ENCODE peak calls at places on chromosomes 3 and 15, in seven cellular contexts. Y is foreskin fibroblast; V is retina; N is bronchial epithelial cell; T is AG04450; I is activated CD4-positive, alpha-beta T cell treated with anti-CD3 and anti-CD28 coated beads for 48 hours; X is NCI-H1105 treated with DMSO at 0.1 percent for 48 hours. B is an unnamed sample.

GRCh38 chr3:173109143-173109542 is 31.9 kb downstream of the SPATA16 start:
- DNase-seq in Y (no peak), V (no peak), N (no peak), T (no peak), I (no peak), X (no peak), B (no peak)

GRCh38 chr3:170815340-170815739 is 54.7 kb downstream of the RPL22L1 start:
- DNase-seq in Y (no peak), V (no peak), N (peak; percentile 27), T (no peak), I (no peak), X (peak; percentile 84), B (peak; percentile 66)

GRCh38 chr3:32495085-32495484 is 7.6 kb downstream of the CMTM6 start:
- DNase-seq in Y (no peak), V (no peak), N (peak; percentile 16), T (no peak), I (no peak), X (no peak), B (no peak)

GRCh38 chr15:80580107-80580506 is 115.0 kb upstream of the ABHD17C start:
- DNase-seq in Y (peak; percentile 62), V (no peak), N (peak; percentile 100), T (no peak), I (no peak), X (no peak), B (peak; percentile 98)

GRCh38 chr3:149701977-149702350 is 44.1 kb upstream of the WWTR1 start:
- DNase-seq in Y (no peak), V (no peak), N (peak; percentile 37), T (no peak), I (peak; percentile 5), X (no peak), B (no peak)

GRCh38 chr3:134067311-134068161 is 37.8 kb upstream of the SLCO2A1 start:
- DNase-seq in Y (no peak), V (no peak), N (no peak), T (no peak), I (no peak), X (no peak), B (peak; percentile 23)

GRCh38 chr3:175246766-175247165 is 387.6 kb downstream of the NAALADL2 start:
- DNase-seq in Y (no peak), V (no peak), N (no peak), T (no peak), I (no peak), X (no peak), B (no peak)

GRCh38 chr3:179186426-179186825 is 38.3 kb downstream of the PIK3CA start:
- DNase-seq in Y (no peak), V (no peak), N (no peak), T (no peak), I (no peak), X (no peak), B (no peak)

GRCh38 chr3:66557166-66557565 is 56.3 kb upstream of the LRIG1 start:
- DNase-seq in Y (no peak), V (no peak), N (no peak), T (no peak), I (no peak), X (no peak), B (no peak)

GRCh38 chr3:150759319-150759718 is 3.6 kb downstream of the SIAH2 start:
- DNase-seq in Y (no peak), V (no peak), N (peak; percentile 91), T (no peak), I (no peak), X (no peak), B (no peak)

GRCh38 chr3:172375206-172375850 is 72.9 kb downstream of the GHSR start:
- DNase-seq in Y (no peak), V (no peak), N (no peak), T (no peak), I (no peak), X (no peak), B (no peak)

GRCh38 chr3:182609575-182610156 is 183.6 kb upstream of the ATP11B start:
- DNase-seq in Y (no peak), V (no peak), N (peak; percentile 96), T (no peak), I (no peak), X (peak; percentile 93), B (peak; percentile 71)

GRCh38 chr3:4582634-4583033 is 89.5 kb downstream of the ITPR1 start:
- DNase-seq in Y (no peak), V (no peak), N (no peak), T (no peak), I (no peak), X (no peak), B (no peak)

GRCh38 chr15:23038741-23039150 is 623 bp downstream of the TUBGCP5 start:
- DNase-seq in Y (peak; percentile 42), V (no peak), N (peak; percentile 67), T (no peak), I (no peak), X (peak; percentile 26), B (peak; percentile 59)

GRCh38 chr3:19012846-19013245 is 135.5 kb upstream of the KCNH8 start:
- DNase-seq in Y (no peak), V (no peak), N (no peak), T (no peak), I (no peak), X (no peak), B (no peak)

GRCh38 chr15:66723826-66724731 is 22.0 kb downstream of the SMAD6 start:
- DNase-seq in Y (peak; percentile 63), V (no peak), N (no peak), T (peak; percentile 57), I (no peak), X (no peak), B (no peak)

GRCh38 chr15:55991841-55992768 is 1.3 kb downstream of the NEDD4 start:
- DNase-seq in Y (no peak), V (no peak), N (no peak), T (no peak), I (no peak), X (no peak), B (no peak)

GRCh38 chr3:158458464-158458863 is 112.5 kb upstream of the MLF1 start:
- DNase-seq in Y (no peak), V (no peak), N (peak; percentile 85), T (no peak), I (no peak), X (peak; percentile 97), B (peak; percentile 30)

GRCh38 chr3:112984485-112984884 is 6.3 kb upstream of the GTPBP8 start:
- DNase-seq in Y (no peak), V (no peak), N (peak; percentile 14), T (no peak), I (peak; percentile 18), X (peak; percentile 79), B (peak; percentile 30)

GRCh38 chr3:46693897-46694235 is 387 bp upstream of the ALS2CL start:
- DNase-seq in Y (no peak), V (peak; percentile 63), N (no peak), T (no peak), I (peak; percentile 62), X (no peak), B (no peak)

GRCh38 chr15:80929225-80929624 is 60.4 kb downstream of the MESD start:
- DNase-seq in Y (peak; percentile 35), V (no peak), N (peak; percentile 46), T (peak; percentile 24), I (no peak), X (no peak), B (peak; percentile 79)

GRCh38 chr3:7874116-7874515 is 627.5 kb upstream of the LMCD1 start:
- DNase-seq in Y (no peak), V (no peak), N (peak; percentile 63), T (no peak), I (no peak), X (no peak), B (no peak)

GRCh38 chr3:167669699-167670098 is 16.0 kb upstream of the WDR49 start:
- DNase-seq in Y (no peak), V (no peak), N (no peak), T (no peak), I (no peak), X (no peak), B (no peak)

GRCh38 chr15:101407439-101407838 is 82.1 kb downstream of the PCSK6 start:
- DNase-seq in Y (no peak), V (no peak), N (no peak), T (no peak), I (no peak), X (no peak), B (no peak)

GRCh38 chr3:142888099-142888483 is 792 bp downstream of the PCOLCE2 start:
- DNase-seq in Y (no peak), V (no peak), N (peak; percentile 6), T (no peak), I (peak; percentile 17), X (peak; percentile 84), B (peak; percentile 64)

B was measured in MCF 10A.